ENCODE peak calls at places on chromosome 17, in seven cellular contexts. One of them, this sample, is unnamed.

GRCh38 chr17:75069783-75070182 is 18.0 kb upstream of the SLC16A5 start:
- DNase-seq in esophagus muscularis mucosa: no peak
- DNase-seq in fibroblast of the aortic adventitia: peak
- DNase-seq in AG10803: peak
- DNase-seq in IMR-90: no peak
- DNase-seq in left ventricle myocardium inferior: no peak
- DNase-seq in ascending aorta: no peak
- DNase-seq in this sample: no peak

GRCh38 chr17:4004517-4005295 is 40.5 kb upstream of the ATP2A3 start:
- DNase-seq in esophagus muscularis mucosa: no peak
- DNase-seq in fibroblast of the aortic adventitia: peak
- DNase-seq in AG10803: no peak
- DNase-seq in IMR-90: no peak
- DNase-seq in left ventricle myocardium inferior: peak
- DNase-seq in ascending aorta: no peak
- DNase-seq in this sample: peak

GRCh38 chr17:19384723-19385391 is 2.1 kb downstream of the MFAP4 start:
- DNase-seq in esophagus muscularis mucosa: peak
- DNase-seq in fibroblast of the aortic adventitia: peak
- DNase-seq in AG10803: peak
- DNase-seq in IMR-90: peak
- DNase-seq in left ventricle myocardium inferior: peak
- DNase-seq in ascending aorta: peak
- DNase-seq in this sample: no peak

GRCh38 chr17:76345377-76345945 is 8.3 kb downstream of the PRPSAP1 start:
- DNase-seq in esophagus muscularis mucosa: no peak
- DNase-seq in fibroblast of the aortic adventitia: peak
- DNase-seq in AG10803: peak
- DNase-seq in IMR-90: peak
- DNase-seq in left ventricle myocardium inferior: no peak
- DNase-seq in ascending aorta: no peak
- DNase-seq in this sample: no peak

GRCh38 chr17:83179811-83180210 is 100.4 kb downstream of the METRNL start:
- DNase-seq in esophagus muscularis mucosa: peak
- DNase-seq in fibroblast of the aortic adventitia: no peak
- DNase-seq in AG10803: no peak
- DNase-seq in IMR-90: no peak
- DNase-seq in left ventricle myocardium inferior: no peak
- DNase-seq in ascending aorta: no peak
- DNase-seq in this sample: no peak

GRCh38 chr17:4559851-4560820 is at the start of gene GGT6:
- DNase-seq in esophagus muscularis mucosa: no peak
- DNase-seq in fibroblast of the aortic adventitia: no peak
- DNase-seq in AG10803: no peak
- DNase-seq in IMR-90: no peak
- DNase-seq in left ventricle myocardium inferior: no peak
- DNase-seq in ascending aorta: no peak
- DNase-seq in this sample: no peak

GRCh38 chr17:68176770-68177169 is 71.1 kb upstream of the AMZ2 start:
- DNase-seq in esophagus muscularis mucosa: no peak
- DNase-seq in fibroblast of the aortic adventitia: no peak
- DNase-seq in AG10803: no peak
- DNase-seq in IMR-90: no peak
- DNase-seq in left ventricle myocardium inferior: no peak
- DNase-seq in ascending aorta: no peak
- DNase-seq in this sample: no peak

GRCh38 chr17:17525331-17525730 is 29.1 kb upstream of the RASD1 start:
- DNase-seq in esophagus muscularis mucosa: no peak
- DNase-seq in fibroblast of the aortic adventitia: no peak
- DNase-seq in AG10803: no peak
- DNase-seq in IMR-90: no peak
- DNase-seq in left ventricle myocardium inferior: no peak
- DNase-seq in ascending aorta: no peak
- DNase-seq in this sample: no peak

GRCh38 chr17:40095944-40096791 is 4.2 kb downstream of the NR1D1 start:
- DNase-seq in esophagus muscularis mucosa: no peak
- DNase-seq in fibroblast of the aortic adventitia: no peak
- DNase-seq in AG10803: no peak
- DNase-seq in IMR-90: peak
- DNase-seq in left ventricle myocardium inferior: no peak
- DNase-seq in ascending aorta: no peak
- DNase-seq in this sample: peak

GRCh38 chr17:8125947-8126305 is 2.0 kb upstream of the HES7 start:
- DNase-seq in esophagus muscularis mucosa: no peak
- DNase-seq in fibroblast of the aortic adventitia: peak
- DNase-seq in AG10803: no peak
- DNase-seq in IMR-90: no peak
- DNase-seq in left ventricle myocardium inferior: no peak
- DNase-seq in ascending aorta: no peak
- DNase-seq in this sample: no peak

GRCh38 chr17:7357381-7357780 is 2.4 kb downstream of the TMEM95 start:
- DNase-seq in esophagus muscularis mucosa: no peak
- DNase-seq in fibroblast of the aortic adventitia: no peak
- DNase-seq in AG10803: no peak
- DNase-seq in IMR-90: no peak
- DNase-seq in left ventricle myocardium inferior: no peak
- DNase-seq in ascending aorta: no peak
- DNase-seq in this sample: no peak

GRCh38 chr17:76414334-76415295 is 30.2 kb downstream of the SPHK1 start:
- DNase-seq in esophagus muscularis mucosa: no peak
- DNase-seq in fibroblast of the aortic adventitia: peak
- DNase-seq in AG10803: peak
- DNase-seq in IMR-90: peak
- DNase-seq in left ventricle myocardium inferior: peak
- DNase-seq in ascending aorta: no peak
- DNase-seq in this sample: peak

GRCh38 chr17:47714773-47715396 is 18.2 kb upstream of the TBX21 start:
- DNase-seq in esophagus muscularis mucosa: no peak
- DNase-seq in fibroblast of the aortic adventitia: no peak
- DNase-seq in AG10803: no peak
- DNase-seq in IMR-90: no peak
- DNase-seq in left ventricle myocardium inferior: no peak
- DNase-seq in ascending aorta: no peak
- DNase-seq in this sample: peak

GRCh38 chr17:31296156-31296555 is 883 bp downstream of the OMG start:
- DNase-seq in esophagus muscularis mucosa: no peak
- DNase-seq in fibroblast of the aortic adventitia: no peak
- DNase-seq in AG10803: no peak
- DNase-seq in IMR-90: no peak
- DNase-seq in left ventricle myocardium inferior: no peak
- DNase-seq in ascending aorta: no peak
- DNase-seq in this sample: no peak

GRCh38 chr17:52383493-52384100 is 225.1 kb upstream of the CA10 start:
- DNase-seq in esophagus muscularis mucosa: no peak
- DNase-seq in fibroblast of the aortic adventitia: no peak
- DNase-seq in AG10803: no peak
- DNase-seq in IMR-90: peak
- DNase-seq in left ventricle myocardium inferior: no peak
- DNase-seq in ascending aorta: no peak
- DNase-seq in this sample: peak

GRCh38 chr17:15440347-15440746 is 27.1 kb downstream of the CDRT4 start:
- DNase-seq in esophagus muscularis mucosa: no peak
- DNase-seq in fibroblast of the aortic adventitia: no peak
- DNase-seq in AG10803: no peak
- DNase-seq in IMR-90: no peak
- DNase-seq in left ventricle myocardium inferior: no peak
- DNase-seq in ascending aorta: no peak
- DNase-seq in this sample: no peak

GRCh38 chr17:48055531-48056245 is 7.5 kb downstream of the NFE2L1 start:
- DNase-seq in esophagus muscularis mucosa: no peak
- DNase-seq in fibroblast of the aortic adventitia: peak
- DNase-seq in AG10803: peak
- DNase-seq in IMR-90: peak
- DNase-seq in left ventricle myocardium inferior: no peak
- DNase-seq in ascending aorta: no peak
- DNase-seq in this sample: peak

GRCh38 chr17:5260542-5260941 is 21.5 kb upstream of the RABEP1 start:
- DNase-seq in esophagus muscularis mucosa: no peak
- DNase-seq in fibroblast of the aortic adventitia: no peak
- DNase-seq in AG10803: no peak
- DNase-seq in IMR-90: no peak
- DNase-seq in left ventricle myocardium inferior: no peak
- DNase-seq in ascending aorta: no peak
- DNase-seq in this sample: no peak

GRCh38 chr17:45791041-45791582 is 7.0 kb downstream of the CRHR1 start:
- DNase-seq in esophagus muscularis mucosa: no peak
- DNase-seq in fibroblast of the aortic adventitia: no peak
- DNase-seq in AG10803: no peak
- DNase-seq in IMR-90: no peak
- DNase-seq in left ventricle myocardium inferior: no peak
- DNase-seq in ascending aorta: no peak
- DNase-seq in this sample: no peak

GRCh38 chr17:79777166-79777843 is 643 bp upstream of the CBX2 start:
- DNase-seq in esophagus muscularis mucosa: no peak
- DNase-seq in fibroblast of the aortic adventitia: peak
- DNase-seq in AG10803: peak
- DNase-seq in IMR-90: peak
- DNase-seq in left ventricle myocardium inferior: peak
- DNase-seq in ascending aorta: no peak
- DNase-seq in this sample: peak

GRCh38 chr17:40422990-40423611 is 5.4 kb upstream of the TOP2A start:
- DNase-seq in esophagus muscularis mucosa: peak
- DNase-seq in fibroblast of the aortic adventitia: no peak
- DNase-seq in AG10803: no peak
- DNase-seq in IMR-90: no peak
- DNase-seq in left ventricle myocardium inferior: no peak
- DNase-seq in ascending aorta: no peak
- DNase-seq in this sample: no peak

DNA sequence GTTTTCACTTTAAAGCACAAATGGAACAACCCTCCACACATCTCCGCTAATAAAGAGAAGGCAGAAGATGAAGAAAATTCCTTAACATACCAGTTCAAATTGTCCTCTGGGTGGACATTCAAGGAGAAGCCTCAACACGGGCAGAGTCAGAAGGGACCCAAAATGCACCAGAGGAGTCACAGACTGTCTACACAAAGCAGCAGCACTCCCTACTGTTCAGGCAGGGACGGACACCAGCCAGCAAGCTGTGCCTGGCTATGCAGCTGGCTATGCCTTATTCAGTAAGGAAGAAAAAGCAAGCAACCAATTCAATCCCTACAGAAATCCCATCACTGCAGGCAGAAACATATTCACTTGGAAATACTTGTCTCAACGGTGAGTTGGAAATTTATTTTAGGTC is 8.1 kb downstream of the DNAJC7 start:
- DNase-seq in esophagus muscularis mucosa: no peak
- DNase-seq in fibroblast of the aortic adventitia: no peak
- DNase-seq in AG10803: no peak
- DNase-seq in IMR-90: no peak
- DNase-seq in left ventricle myocardium inferior: no peak
- DNase-seq in ascending aorta: no peak
- DNase-seq in this sample: no peak
- TF ChIP-seq CTCF in esophagus muscularis mucosa: no peak
- TF ChIP-seq CTCF in fibroblast of the aortic adventitia: peak
- TF ChIP-seq CTCF in AG10803: no peak
- TF ChIP-seq CTCF in IMR-90: peak
- TF ChIP-seq CTCF in left ventricle myocardium inferior: peak
- TF ChIP-seq CTCF in ascending aorta: no peak
- TF ChIP-seq CTCF in this sample: no peak

GRCh38 chr17:58004060-58004459 is 3.0 kb downstream of the SRSF1 start:
- DNase-seq in esophagus muscularis mucosa: no peak
- DNase-seq in fibroblast of the aortic adventitia: no peak
- DNase-seq in AG10803: no peak
- DNase-seq in IMR-90: no peak
- DNase-seq in left ventricle myocardium inferior: no peak
- DNase-seq in ascending aorta: no peak
- DNase-seq in this sample: no peak

GRCh38 chr17:58005031-58005727 is 1.9 kb downstream of the SRSF1 start:
- DNase-seq in esophagus muscularis mucosa: no peak
- DNase-seq in fibroblast of the aortic adventitia: no peak
- DNase-seq in AG10803: no peak
- DNase-seq in IMR-90: peak
- DNase-seq in left ventricle myocardium inferior: no peak
- DNase-seq in ascending aorta: no peak
- DNase-seq in this sample: no peak

GRCh38 chr17:58006924-58007780 is at the start of gene SRSF1:
- DNase-seq in esophagus muscularis mucosa: peak
- DNase-seq in fibroblast of the aortic adventitia: peak
- DNase-seq in AG10803: peak
- DNase-seq in IMR-90: peak
- DNase-seq in left ventricle myocardium inferior: peak
- DNase-seq in ascending aorta: peak
- DNase-seq in this sample: peak

GRCh38 chr17:58006563-58006923 is 503 bp downstream of the SRSF1 start:
- DNase-seq in esophagus muscularis mucosa: peak
- DNase-seq in fibroblast of the aortic adventitia: peak
- DNase-seq in AG10803: peak
- DNase-seq in IMR-90: peak
- DNase-seq in left ventricle myocardium inferior: peak
- DNase-seq in ascending aorta: peak
- DNase-seq in this sample: peak

GRCh38 chr17:58005728-58006562 is 1.1 kb downstream of the SRSF1 start:
- DNase-seq in esophagus muscularis mucosa: no peak
- DNase-seq in fibroblast of the aortic adventitia: no peak
- DNase-seq in AG10803: no peak
- DNase-seq in IMR-90: no peak
- DNase-seq in left ventricle myocardium inferior: no peak
- DNase-seq in ascending aorta: no peak
- DNase-seq in this sample: no peak
- TF ChIP-seq CTCF in esophagus muscularis mucosa: no peak
- TF ChIP-seq CTCF in fibroblast of the aortic adventitia: no peak
- TF ChIP-seq CTCF in AG10803: no peak
- TF ChIP-seq CTCF in IMR-90: no peak
- TF ChIP-seq CTCF in left ventricle myocardium inferior: no peak
- TF ChIP-seq CTCF in ascending aorta: no peak
- TF ChIP-seq CTCF in this sample: no peak

DNA sequence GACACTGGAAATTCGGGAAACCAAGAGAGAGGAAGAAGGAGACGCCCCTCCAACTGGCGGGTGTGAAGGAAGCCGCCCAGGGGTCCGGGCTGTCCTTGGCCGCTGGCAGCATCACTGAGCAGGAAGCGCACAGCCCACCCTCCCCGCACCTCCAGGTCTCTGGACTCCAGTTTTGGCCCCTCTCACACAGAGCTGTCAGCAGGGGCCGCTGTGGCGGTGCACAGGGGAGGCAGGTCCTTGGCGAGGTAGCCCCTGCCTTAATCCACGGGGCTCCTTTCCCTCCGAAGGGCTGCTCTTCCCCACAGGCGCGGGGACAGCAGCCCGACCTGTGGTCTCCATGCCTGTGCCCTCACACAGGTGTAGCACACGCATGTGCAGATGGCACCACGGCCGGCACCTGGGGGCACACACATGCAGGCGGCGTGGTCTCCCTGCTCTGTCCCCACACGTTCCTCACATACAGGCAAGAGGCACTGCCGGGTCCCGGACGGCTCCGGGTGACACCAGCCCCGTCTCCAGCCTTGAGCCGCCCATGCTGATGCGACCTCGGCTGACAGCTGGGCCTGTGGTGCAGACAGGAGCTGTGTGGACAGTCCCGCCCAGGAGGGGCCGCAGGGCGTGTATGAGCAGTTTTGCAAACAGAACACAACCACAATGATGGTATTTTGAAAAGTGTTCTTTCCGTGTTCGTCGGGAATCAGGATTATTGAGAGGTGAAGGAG is 26.6 kb upstream of the CHMP6 start:
- DNase-seq in esophagus muscularis mucosa: no peak
- DNase-seq in fibroblast of the aortic adventitia: no peak
- DNase-seq in AG10803: no peak
- DNase-seq in IMR-90: no peak
- DNase-seq in left ventricle myocardium inferior: no peak
- DNase-seq in ascending aorta: no peak
- DNase-seq in this sample: no peak
- TF ChIP-seq CTCF in esophagus muscularis mucosa: no peak
- TF ChIP-seq CTCF in fibroblast of the aortic adventitia: no peak
- TF ChIP-seq CTCF in AG10803: no peak
- TF ChIP-seq CTCF in IMR-90: no peak
- TF ChIP-seq CTCF in left ventricle myocardium inferior: no peak
- TF ChIP-seq CTCF in ascending aorta: no peak
- TF ChIP-seq CTCF in this sample: no peak

GRCh38 chr17:41678907-41679739 is 9.6 kb upstream of the EIF1 start:
- DNase-seq in esophagus muscularis mucosa: no peak
- DNase-seq in fibroblast of the aortic adventitia: peak
- DNase-seq in AG10803: peak
- DNase-seq in IMR-90: peak
- DNase-seq in left ventricle myocardium inferior: no peak
- DNase-seq in ascending aorta: no peak
- DNase-seq in this sample: no peak
- TF ChIP-seq CTCF in esophagus muscularis mucosa: no peak
- TF ChIP-seq CTCF in fibroblast of the aortic adventitia: peak
- TF ChIP-seq CTCF in AG10803: peak
- TF ChIP-seq CTCF in IMR-90: no peak
- TF ChIP-seq CTCF in left ventricle myocardium inferior: peak
- TF ChIP-seq CTCF in ascending aorta: no peak
- TF ChIP-seq CTCF in this sample: no peak

This sample was measured in GM13976.